ENCODE peak calls at places on chromosomes 11 and 22, in seven cellular contexts. G, J, L, T, M, E and B are unnamed samples.
A peak's percentile ranks its signal among the peaks of the same experiment; 100 is the strongest.

GRCh38 chr11:73961321-73961720 is 10.5 kb downstream of the DNAJB13 start:
- DNase-seq in G (no peak), J (peak; percentile 10), L (no peak), T (no peak), M (no peak), E (no peak), B (peak; percentile 27)

GRCh38 chr11:58577441-58578135 is 1.3 kb upstream of the ZFP91 start:
- DNase-seq in G (peak; percentile 65), J (peak; percentile 96), L (peak; percentile 42), T (peak; percentile 72), M (peak; percentile 94), E (peak; percentile 69), B (peak; percentile 87)

GRCh38 chr22:32119568-32120235 is 39.4 kb downstream of the C22orf42 start:
- DNase-seq in G (no peak), J (no peak), L (no peak), T (no peak), M (no peak), E (no peak), B (no peak)

GRCh38 chr11:27621440-27622161 is 78.7 kb downstream of the BDNF start:
- DNase-seq in G (no peak), J (peak; percentile 44), L (peak; percentile 24), T (no peak), M (no peak), E (no peak), B (no peak)

GRCh38 chr11:101863361-101863760 is 51.4 kb upstream of the CEP126 start:
- DNase-seq in G (no peak), J (peak; percentile 65), L (no peak), T (no peak), M (no peak), E (peak; percentile 11), B (peak; percentile 42)

GRCh38 chr11:19713221-19714092 is 820 bp downstream of the NAV2 start:
- DNase-seq in G (peak; percentile 5), J (no peak), L (no peak), T (no peak), M (no peak), E (peak; percentile 9), B (peak; percentile 47)

GRCh38 chr11:3953327-3953726 is 97.9 kb downstream of the STIM1 start:
- DNase-seq in G (no peak), J (no peak), L (no peak), T (no peak), M (no peak), E (no peak), B (no peak)

GRCh38 chr11:121291896-121292502 is 572 bp upstream of the SC5D start:
- DNase-seq in G (no peak), J (peak; percentile 16), L (no peak), T (no peak), M (peak; percentile 25), E (peak; percentile 8), B (peak; percentile 37)

GRCh38 chr22:46352691-46353386 is 17.3 kb downstream of the TRMU start:
- DNase-seq in G (no peak), J (no peak), L (peak; percentile 72), T (no peak), M (peak; percentile 58), E (peak; percentile 78), B (no peak)

GRCh38 chr22:29245626-29246385 is 22.0 kb downstream of the RHBDD3 start:
- DNase-seq in G (peak; percentile 62), J (peak; percentile 69), L (peak; percentile 58), T (peak; percentile 42), M (peak; percentile 65), E (peak; percentile 47), B (peak; percentile 80)

GRCh38 chr11:85406316-85406715 is 220.8 kb downstream of the DLG2 start:
- DNase-seq in G (no peak), J (no peak), L (no peak), T (no peak), M (no peak), E (no peak), B (no peak)

GRCh38 chr22:40175571-40176105 is 2.1 kb upstream of the TNRC6B start:
- DNase-seq in G (no peak), J (peak; percentile 42), L (no peak), T (no peak), M (no peak), E (no peak), B (no peak)

GRCh38 chr11:6703247-6704063 is 20.3 kb upstream of the MRPL17 start:
- DNase-seq in G (no peak), J (peak; percentile 80), L (peak; percentile 64), T (no peak), M (peak; percentile 64), E (peak; percentile 58), B (peak; percentile 94)

GRCh38 chr22:44752285-44753188 is at the start of gene ARHGAP8:
- DNase-seq in G (no peak), J (no peak), L (no peak), T (no peak), M (peak; percentile 48), E (no peak), B (no peak)

GRCh38 chr22:47166446-47167016 is 404.1 kb downstream of the TBC1D22A start:
- DNase-seq in G (no peak), J (no peak), L (no peak), T (no peak), M (no peak), E (no peak), B (no peak)

GRCh38 chr11:121455115-121455514 is 2.3 kb upstream of the SORL1-AS1 start:
- DNase-seq in G (no peak), J (no peak), L (no peak), T (no peak), M (no peak), E (no peak), B (no peak)

GRCh38 chr22:26404851-26405357 is 24.2 kb upstream of the ASPHD2 start:
- DNase-seq in G (no peak), J (no peak), L (no peak), T (no peak), M (no peak), E (no peak), B (no peak)

GRCh38 chr11:97684486-97685439 is 1295.0 kb downstream of the JRKL start:
- DNase-seq in G (no peak), J (no peak), L (no peak), T (no peak), M (no peak), E (no peak), B (no peak)

GRCh38 chr11:19952101-19952605 is 208.1 kb downstream of the DBX1 start:
- DNase-seq in G (no peak), J (peak; percentile 87), L (no peak), T (no peak), M (no peak), E (no peak), B (peak; percentile 46)

GRCh38 chr11:92295175-92296137 is 70.8 kb downstream of the FAT3 start:
- DNase-seq in G (no peak), J (no peak), L (no peak), T (no peak), M (no peak), E (no peak), B (no peak)